ENCODE peak calls at places on chromosomes 12 and 14, in six cellular contexts. One of them, this sample, is unnamed.

GRCh38 chr14:59600211-59600945 is 23.8 kb upstream of the CCDC175 start:
- DNase-seq in heart left ventricle: no peak
- DNase-seq in choroid plexus epithelial cell: peak; percentile 49
- DNase-seq in MM.1S: no peak
- DNase-seq in lower leg skin: no peak
- DNase-seq in HFFc6: no peak
- DNase-seq in this sample: no peak

GRCh38 chr14:73712540-73713141 is 1.5 kb downstream of the PNMA1 start:
- DNase-seq in heart left ventricle: peak; percentile 22
- DNase-seq in choroid plexus epithelial cell: peak; percentile 38
- DNase-seq in MM.1S: no peak
- DNase-seq in lower leg skin: no peak
- DNase-seq in HFFc6: no peak
- DNase-seq in this sample: no peak

GRCh38 chr12:22043943-22044342 is 2.1 kb upstream of the CMAS start:
- DNase-seq in heart left ventricle: no peak
- DNase-seq in choroid plexus epithelial cell: no peak
- DNase-seq in MM.1S: no peak
- DNase-seq in lower leg skin: no peak
- DNase-seq in HFFc6: no peak
- DNase-seq in this sample: no peak

GRCh38 chr14:51576112-51576420 is 75.6 kb upstream of the FRMD6 start:
- DNase-seq in heart left ventricle: no peak
- DNase-seq in choroid plexus epithelial cell: peak; percentile 76
- DNase-seq in MM.1S: no peak
- DNase-seq in lower leg skin: no peak
- DNase-seq in HFFc6: no peak
- DNase-seq in this sample: no peak

GRCh38 chr12:2113501-2113912 is 60.7 kb downstream of the CACNA1C start:
- DNase-seq in heart left ventricle: peak; percentile 64
- DNase-seq in choroid plexus epithelial cell: no peak
- DNase-seq in MM.1S: no peak
- DNase-seq in lower leg skin: no peak
- DNase-seq in HFFc6: no peak
- DNase-seq in this sample: no peak

GRCh38 chr14:69108358-69108757 is 44.6 kb downstream of the DCAF5 start:
- DNase-seq in heart left ventricle: no peak
- DNase-seq in choroid plexus epithelial cell: no peak
- DNase-seq in MM.1S: no peak
- DNase-seq in lower leg skin: no peak
- DNase-seq in HFFc6: no peak
- DNase-seq in this sample: no peak

GRCh38 chr14:33484264-33484663 is 466.6 kb downstream of the EGLN3 start:
- DNase-seq in heart left ventricle: no peak
- DNase-seq in choroid plexus epithelial cell: peak; percentile 55
- DNase-seq in MM.1S: no peak
- DNase-seq in lower leg skin: no peak
- DNase-seq in HFFc6: no peak
- DNase-seq in this sample: no peak

GRCh38 chr14:105075364-105076295 is 10.4 kb upstream of the GPR132 start:
- DNase-seq in heart left ventricle: peak; percentile 69
- DNase-seq in choroid plexus epithelial cell: peak; percentile 32
- DNase-seq in MM.1S: peak; percentile 34
- DNase-seq in lower leg skin: peak; percentile 67
- DNase-seq in HFFc6: peak; percentile 30
- DNase-seq in this sample: peak; percentile 70

DNA sequence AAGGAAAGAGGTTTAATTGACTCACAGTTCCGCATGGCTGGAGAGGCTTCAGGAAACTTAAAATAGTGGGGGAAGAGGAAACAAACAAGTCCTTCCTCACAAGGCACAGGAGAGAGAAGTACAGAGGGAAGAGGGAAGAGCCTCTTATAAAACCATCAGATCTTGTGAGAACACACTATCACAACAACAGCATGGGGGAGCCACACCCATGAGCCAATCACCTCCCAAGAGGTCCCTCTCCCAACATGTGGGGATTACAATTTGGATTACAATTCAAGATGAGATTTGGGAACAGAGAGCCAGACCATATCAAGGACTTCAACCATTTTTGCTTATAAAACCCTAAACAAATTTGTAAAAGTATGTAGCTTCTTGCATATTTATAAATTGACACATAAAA is 45.8 kb downstream of the SLCO1C1 start:
- DNase-seq in heart left ventricle: no peak
- DNase-seq in choroid plexus epithelial cell: no peak
- DNase-seq in MM.1S: no peak
- DNase-seq in lower leg skin: no peak
- DNase-seq in HFFc6: no peak
- DNase-seq in this sample: no peak
- TF ChIP-seq CTCF in heart left ventricle: no peak
- TF ChIP-seq CTCF in choroid plexus epithelial cell: no peak
- TF ChIP-seq CTCF in MM.1S: no peak
- TF ChIP-seq CTCF in lower leg skin: no peak
- TF ChIP-seq CTCF in HFFc6: no peak
- TF ChIP-seq CTCF in this sample: no peak

GRCh38 chr12:4584896-4585295 is 22.9 kb downstream of the DYRK4 start:
- DNase-seq in heart left ventricle: no peak
- DNase-seq in choroid plexus epithelial cell: no peak
- DNase-seq in MM.1S: no peak
- DNase-seq in lower leg skin: no peak
- DNase-seq in HFFc6: no peak
- DNase-seq in this sample: no peak

GRCh38 chr12:4584281-4584680 is 22.3 kb downstream of the DYRK4 start:
- DNase-seq in heart left ventricle: no peak
- DNase-seq in choroid plexus epithelial cell: no peak
- DNase-seq in MM.1S: no peak
- DNase-seq in lower leg skin: no peak
- DNase-seq in HFFc6: no peak
- DNase-seq in this sample: no peak

GRCh38 chr12:4580165-4580773 is 18.3 kb downstream of the DYRK4 start:
- DNase-seq in heart left ventricle: no peak
- DNase-seq in choroid plexus epithelial cell: no peak
- DNase-seq in MM.1S: no peak
- DNase-seq in lower leg skin: no peak
- DNase-seq in HFFc6: no peak
- DNase-seq in this sample: no peak

GRCh38 chr12:4579305-4580097 is 17.5 kb downstream of the DYRK4 start:
- DNase-seq in heart left ventricle: no peak
- DNase-seq in choroid plexus epithelial cell: peak; percentile 47
- DNase-seq in MM.1S: no peak
- DNase-seq in lower leg skin: no peak
- DNase-seq in HFFc6: peak; percentile 9
- DNase-seq in this sample: peak; percentile 45
- TF ChIP-seq CTCF in heart left ventricle: no peak
- TF ChIP-seq CTCF in choroid plexus epithelial cell: peak; percentile 55
- TF ChIP-seq CTCF in MM.1S: no peak
- TF ChIP-seq CTCF in lower leg skin: no peak
- TF ChIP-seq CTCF in HFFc6: peak; percentile 45
- TF ChIP-seq CTCF in this sample: no peak

GRCh38 chr12:71392521-71393145 is 47.0 kb upstream of the LGR5 start:
- DNase-seq in heart left ventricle: no peak
- DNase-seq in choroid plexus epithelial cell: peak; percentile 93
- DNase-seq in MM.1S: peak; percentile 72
- DNase-seq in lower leg skin: no peak
- DNase-seq in HFFc6: peak; percentile 74
- DNase-seq in this sample: peak; percentile 12

GRCh38 chr12:71393625-71394024 is 46.0 kb upstream of the LGR5 start:
- DNase-seq in heart left ventricle: no peak
- DNase-seq in choroid plexus epithelial cell: no peak
- DNase-seq in MM.1S: no peak
- DNase-seq in lower leg skin: no peak
- DNase-seq in HFFc6: no peak
- DNase-seq in this sample: no peak

GRCh38 chr12:71400481-71400880 is 39.1 kb upstream of the LGR5 start:
- DNase-seq in heart left ventricle: no peak
- DNase-seq in choroid plexus epithelial cell: no peak
- DNase-seq in MM.1S: no peak
- DNase-seq in lower leg skin: no peak
- DNase-seq in HFFc6: no peak
- DNase-seq in this sample: no peak

GRCh38 chr12:71399197-71399596 is 40.4 kb upstream of the LGR5 start:
- DNase-seq in heart left ventricle: no peak
- DNase-seq in choroid plexus epithelial cell: no peak
- DNase-seq in MM.1S: no peak
- DNase-seq in lower leg skin: no peak
- DNase-seq in HFFc6: no peak
- DNase-seq in this sample: no peak

GRCh38 chr12:71397433-71397954 is 42.1 kb upstream of the LGR5 start:
- DNase-seq in heart left ventricle: no peak
- DNase-seq in choroid plexus epithelial cell: peak; percentile 24
- DNase-seq in MM.1S: no peak
- DNase-seq in lower leg skin: no peak
- DNase-seq in HFFc6: peak; percentile 23
- DNase-seq in this sample: no peak
- TF ChIP-seq CTCF in heart left ventricle: no peak
- TF ChIP-seq CTCF in choroid plexus epithelial cell: no peak
- TF ChIP-seq CTCF in MM.1S: no peak
- TF ChIP-seq CTCF in lower leg skin: no peak
- TF ChIP-seq CTCF in HFFc6: no peak
- TF ChIP-seq CTCF in this sample: no peak

DNA sequence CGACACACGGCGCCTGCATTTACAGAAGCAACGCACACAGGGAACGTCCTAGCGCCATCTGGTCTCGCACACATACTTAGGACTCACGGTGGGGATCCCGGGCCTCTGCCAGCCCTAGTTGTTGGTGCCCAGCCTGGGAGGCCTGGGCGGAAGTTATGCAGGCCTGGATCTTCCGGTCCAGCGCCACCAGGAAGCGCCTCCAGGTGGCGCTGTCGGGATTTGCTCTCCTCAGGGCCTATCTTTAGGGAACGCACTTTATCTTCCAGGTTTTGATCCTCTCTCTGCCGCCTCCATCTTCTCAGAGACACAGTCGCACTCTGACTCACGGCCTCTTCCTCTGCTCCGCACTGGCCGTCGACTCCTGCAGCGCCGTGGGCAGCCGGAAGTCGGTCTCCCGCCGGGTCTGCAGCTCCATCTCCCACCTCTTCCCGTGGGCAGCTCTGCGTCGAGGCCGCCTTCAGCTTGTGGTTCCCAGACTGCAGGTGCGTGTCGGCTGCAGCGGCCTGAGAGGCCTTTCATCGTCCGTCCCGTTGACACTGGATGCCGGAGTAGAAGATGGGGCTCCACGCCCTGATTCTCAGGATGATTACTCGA is 760.4 kb downstream of the TMEM121 start:
- DNase-seq in heart left ventricle: no peak
- DNase-seq in choroid plexus epithelial cell: no peak
- DNase-seq in MM.1S: no peak
- DNase-seq in lower leg skin: no peak
- DNase-seq in HFFc6: no peak
- DNase-seq in this sample: no peak
- TF ChIP-seq CTCF in heart left ventricle: peak; percentile 12
- TF ChIP-seq CTCF in choroid plexus epithelial cell: no peak
- TF ChIP-seq CTCF in MM.1S: no peak
- TF ChIP-seq CTCF in lower leg skin: no peak
- TF ChIP-seq CTCF in HFFc6: peak; percentile 31
- TF ChIP-seq CTCF in this sample: peak; percentile 62

GRCh38 chr14:85416771-85417170 is 113.2 kb upstream of the FLRT2 start:
- DNase-seq in heart left ventricle: no peak
- DNase-seq in choroid plexus epithelial cell: peak; percentile 87
- DNase-seq in MM.1S: peak; percentile 7
- DNase-seq in lower leg skin: no peak
- DNase-seq in HFFc6: peak; percentile 72
- DNase-seq in this sample: no peak

GRCh38 chr14:85414142-85414541 is 115.8 kb upstream of the FLRT2 start:
- DNase-seq in heart left ventricle: no peak
- DNase-seq in choroid plexus epithelial cell: peak; percentile 62
- DNase-seq in MM.1S: no peak
- DNase-seq in lower leg skin: no peak
- DNase-seq in HFFc6: no peak
- DNase-seq in this sample: no peak

GRCh38 chr14:85417396-85417795 is 112.5 kb upstream of the FLRT2 start:
- DNase-seq in heart left ventricle: no peak
- DNase-seq in choroid plexus epithelial cell: no peak
- DNase-seq in MM.1S: no peak
- DNase-seq in lower leg skin: no peak
- DNase-seq in HFFc6: no peak
- DNase-seq in this sample: no peak

GRCh38 chr14:85412756-85413155 is 117.2 kb upstream of the FLRT2 start:
- DNase-seq in heart left ventricle: no peak
- DNase-seq in choroid plexus epithelial cell: no peak
- DNase-seq in MM.1S: no peak
- DNase-seq in lower leg skin: no peak
- DNase-seq in HFFc6: no peak
- DNase-seq in this sample: no peak

GRCh38 chr14:85415015-85415712 is 114.8 kb upstream of the FLRT2 start:
- DNase-seq in heart left ventricle: peak; percentile 49
- DNase-seq in choroid plexus epithelial cell: peak; percentile 99
- DNase-seq in MM.1S: no peak
- DNase-seq in lower leg skin: peak; percentile 89
- DNase-seq in HFFc6: peak; percentile 94
- DNase-seq in this sample: no peak
- TF ChIP-seq CTCF in heart left ventricle: no peak
- TF ChIP-seq CTCF in choroid plexus epithelial cell: peak; percentile 78
- TF ChIP-seq CTCF in MM.1S: no peak
- TF ChIP-seq CTCF in lower leg skin: no peak
- TF ChIP-seq CTCF in HFFc6: peak; percentile 74
- TF ChIP-seq CTCF in this sample: no peak

GRCh38 chr12:32509328-32510122 is 110.2 kb downstream of the FGD4 start:
- DNase-seq in heart left ventricle: no peak
- DNase-seq in choroid plexus epithelial cell: no peak
- DNase-seq in MM.1S: no peak
- DNase-seq in lower leg skin: no peak
- DNase-seq in HFFc6: no peak
- DNase-seq in this sample: no peak
- TF ChIP-seq CTCF in heart left ventricle: no peak
- TF ChIP-seq CTCF in choroid plexus epithelial cell: no peak
- TF ChIP-seq CTCF in MM.1S: no peak
- TF ChIP-seq CTCF in lower leg skin: no peak
- TF ChIP-seq CTCF in HFFc6: no peak
- TF ChIP-seq CTCF in this sample: no peak

DNA sequence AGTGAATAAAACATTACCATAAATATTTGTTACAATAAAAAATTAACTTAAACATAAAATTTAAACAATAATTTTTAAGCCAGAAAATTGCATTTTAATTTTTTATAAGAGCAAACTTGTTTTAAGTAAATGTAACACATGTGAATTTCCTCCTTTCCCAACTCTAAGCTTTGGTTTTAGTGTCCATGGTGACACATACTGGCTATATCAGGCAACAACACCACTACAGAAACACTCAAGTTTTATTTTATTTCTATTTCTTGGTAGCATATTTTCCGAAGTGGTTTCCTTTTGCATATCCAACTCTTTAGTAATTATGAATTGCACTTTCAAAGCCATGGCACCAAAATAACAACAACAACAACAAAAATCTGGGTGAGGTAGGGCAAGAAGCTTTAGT is 2.2 kb downstream of the NELL2 start:
- DNase-seq in heart left ventricle: no peak
- DNase-seq in choroid plexus epithelial cell: peak; percentile 16
- DNase-seq in MM.1S: peak; percentile 11
- DNase-seq in lower leg skin: no peak
- DNase-seq in HFFc6: peak; percentile 8
- DNase-seq in this sample: no peak
- TF ChIP-seq CTCF in heart left ventricle: no peak
- TF ChIP-seq CTCF in choroid plexus epithelial cell: no peak
- TF ChIP-seq CTCF in MM.1S: peak; percentile 42
- TF ChIP-seq CTCF in lower leg skin: no peak
- TF ChIP-seq CTCF in HFFc6: peak; percentile 43
- TF ChIP-seq CTCF in this sample: peak; percentile 9

This sample was measured in B cell.